ENCODE peak calls at places on chromosomes 16 and 17, in ten cellular contexts. Z, U, J, E, W, V, B, P, D and X are unnamed samples.

GRCh38 chr17:8019161-8019560 is 16.7 kb downstream of the GUCY2D start:
- DNase-seq in W (no peak), V (no peak), D (no peak), B (peak; percentile 63), Z (no peak), E (no peak), J (no peak), P (no peak), U (no peak), X (no peak)

GRCh38 chr17:10048951-10049350 is 143.9 kb upstream of the RCVRN start:
- DNase-seq in D (no peak), J (no peak), P (no peak), B (no peak), V (no peak), U (no peak), E (no peak), Z (no peak), W (no peak), X (no peak)

GRCh38 chr17:64133546-64134215 is 3.7 kb upstream of the ERN1 start:
- DNase-seq in J (no peak), Z (no peak), B (no peak), V (peak; percentile 70), W (no peak), P (peak; percentile 79), E (peak; percentile 79), D (peak; percentile 76), U (no peak), X (no peak)

GRCh38 chr16:10036951-10037350 is 145.3 kb downstream of the GRIN2A start:
- DNase-seq in J (no peak), E (no peak), D (no peak), V (no peak), Z (no peak), U (no peak), B (no peak), P (no peak), W (no peak), X (no peak)

GRCh38 chr16:86519649-86520316 is 9.5 kb downstream of the FOXF1 start:
- DNase-seq in J (no peak), Z (peak; percentile 59), W (peak; percentile 29), B (peak; percentile 78), U (peak; percentile 61), V (peak; percentile 83), P (peak; percentile 72), D (peak; percentile 57), E (peak; percentile 77), X (no peak)

GRCh38 chr17:39164675-39165143 is 1.3 kb downstream of the ARL5C start:
- DNase-seq in Z (peak; percentile 93), V (peak; percentile 91), B (peak; percentile 90), J (peak; percentile 72), W (peak; percentile 92), P (peak; percentile 92), D (peak; percentile 96), E (peak; percentile 99), U (peak; percentile 88), X (peak; percentile 83)

GRCh38 chr16:86517652-86518258 is 7.4 kb downstream of the FOXF1 start:
- DNase-seq in U (peak; percentile 64), D (peak; percentile 64), E (peak; percentile 73), B (no peak), V (peak; percentile 79), J (no peak), Z (peak; percentile 46), P (peak; percentile 81), W (peak; percentile 46), X (peak; percentile 49)

GRCh38 chr17:45896803-45897693 is 2.7 kb downstream of the MAPT start:
- DNase-seq in U (no peak), W (no peak), B (no peak), E (peak; percentile 63), Z (no peak), P (no peak), J (no peak), V (no peak), D (no peak), X (no peak)

GRCh38 chr17:42475853-42476252 is 17.2 kb downstream of the ATP6V0A1 start:
- DNase-seq in E (no peak), V (no peak), Z (no peak), J (no peak), U (no peak), W (no peak), B (no peak), P (peak; percentile 38), D (peak; percentile 53), X (no peak)

GRCh38 chr17:18194394-18194793 is 10.8 kb downstream of the ALKBH5 start:
- DNase-seq in E (no peak), Z (no peak), J (no peak), P (no peak), W (no peak), B (no peak), U (no peak), D (no peak), V (no peak), X (no peak)

GRCh38 chr17:18190629-18191028 is 7.0 kb downstream of the ALKBH5 start:
- DNase-seq in E (no peak), V (no peak), Z (no peak), W (no peak), D (peak; percentile 23), U (no peak), B (no peak), J (no peak), P (peak; percentile 36), X (no peak)

GRCh38 chr17:18191967-18192366 is 8.3 kb downstream of the ALKBH5 start:
- DNase-seq in B (no peak), D (peak; percentile 10), J (no peak), P (peak; percentile 50), E (peak; percentile 81), U (no peak), V (no peak), Z (no peak), W (no peak), X (no peak)

GRCh38 chr17:18187816-18188761 is 4.5 kb downstream of the ALKBH5 start:
- DNase-seq in Z (no peak), B (no peak), U (no peak), V (no peak), W (peak; percentile 29), J (no peak), D (peak; percentile 78), E (no peak), P (peak; percentile 88), X (no peak)

GRCh38 chr17:18191071-18191667 is 7.5 kb downstream of the ALKBH5 start:
- DNase-seq in B (no peak), V (no peak), P (no peak), Z (peak; percentile 91), E (no peak), W (peak; percentile 64), U (no peak), D (peak; percentile 24), J (no peak), X (no peak)
- H3K4me3 ChIP-seq in B (no peak overlapping the region), V (no peak overlapping the region), P (no peak overlapping the region), Z (no peak overlapping the region), E (no peak overlapping the region), W (no peak overlapping the region), U (no peak overlapping the region), D (no peak overlapping the region), J (no peak overlapping the region), X (no peak overlapping the region)

GRCh38 chr17:79022507-79022991 is 1.4 kb upstream of the C1QTNF1 start:
- DNase-seq in J (no peak), B (peak; percentile 80), U (no peak), V (no peak), Z (peak; percentile 63), D (no peak), E (no peak), P (no peak), W (peak; percentile 68), X (no peak)
- H3K4me3 ChIP-seq in J (no peak overlapping the region), B (no peak overlapping the region), U (no peak overlapping the region), V (no peak overlapping the region), Z (no peak overlapping the region), D (no peak overlapping the region), E (no peak overlapping the region), P (no peak overlapping the region), W (peak overlapping the region; percentile 84), X (no peak overlapping the region)

DNA sequence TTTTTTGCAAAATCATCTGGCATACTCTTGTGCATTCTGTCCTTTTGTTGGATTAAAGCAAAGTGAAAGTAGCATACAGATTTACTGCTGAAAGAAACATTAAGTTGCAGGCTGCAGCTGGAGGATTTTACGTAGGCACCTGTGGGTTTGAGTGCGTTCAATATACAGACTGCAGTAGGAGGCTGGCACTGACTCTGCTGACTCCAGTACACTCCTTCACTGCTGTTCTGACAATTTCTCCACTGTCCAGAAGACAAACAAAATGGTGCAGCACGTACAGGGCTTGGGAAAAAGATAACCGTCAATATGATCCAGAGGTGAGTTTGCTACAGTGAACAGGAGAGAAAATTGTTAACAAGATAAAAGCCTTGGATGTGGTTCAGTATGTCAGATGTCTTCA is 73.3 kb downstream of the TANC2 start:
- DNase-seq in J (no peak), B (no peak), E (no peak), Z (no peak), U (no peak), V (no peak), P (no peak), D (peak; percentile 18), W (no peak), X (no peak)
- H3K4me3 ChIP-seq in J (no peak overlapping the region), B (no peak overlapping the region), E (peak overlapping the region; percentile 19), Z (no peak overlapping the region), U (no peak overlapping the region), V (no peak overlapping the region), P (no peak overlapping the region), D (no peak overlapping the region), W (no peak overlapping the region), X (no peak overlapping the region)

GRCh38 chr17:20063665-20064648 is 54.8 kb downstream of the SPECC1 start:
- DNase-seq in Z (peak; percentile 48), D (peak; percentile 97), B (peak; percentile 67), E (peak; percentile 86), W (peak; percentile 65), U (peak; percentile 54), J (peak; percentile 83), P (peak; percentile 93), V (no peak), X (peak; percentile 61)
- H3K4me3 ChIP-seq in Z (no peak overlapping the region), D (no peak overlapping the region), B (no peak overlapping the region), E (peak overlapping the region; percentile 1), W (no peak overlapping the region), U (no peak overlapping the region), J (no peak overlapping the region), P (peak overlapping the region; percentile 33), V (no peak overlapping the region), X (no peak overlapping the region)

DNA sequence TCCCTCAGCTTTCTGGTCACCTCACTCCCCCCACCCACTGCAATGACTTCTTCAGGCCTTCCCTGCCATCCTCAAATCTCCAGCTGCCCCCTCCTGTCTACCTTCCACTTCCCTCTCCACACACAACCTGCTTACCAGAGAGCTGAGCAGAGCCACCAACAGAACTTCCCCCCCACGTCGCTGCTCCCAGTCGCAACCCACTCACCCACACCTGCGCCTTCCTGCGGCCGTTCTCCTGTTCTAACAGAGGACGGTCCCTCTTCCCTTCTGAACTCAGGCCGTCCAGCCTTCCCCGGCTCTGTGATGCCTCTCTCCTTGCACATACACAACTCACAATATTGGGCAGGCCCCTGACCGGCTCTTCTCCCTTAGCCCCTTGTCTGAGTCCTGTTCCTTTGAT is 13.6 kb upstream of the NLRC5 start:
- DNase-seq in V (no peak), B (no peak), W (peak; percentile 5), Z (no peak), P (no peak), E (no peak), D (no peak), J (no peak), U (no peak), X (no peak)
- H3K4me3 ChIP-seq in V (no peak overlapping the region), B (no peak overlapping the region), W (no peak overlapping the region), Z (no peak overlapping the region), P (no peak overlapping the region), E (no peak overlapping the region), D (no peak overlapping the region), J (no peak overlapping the region), U (no peak overlapping the region), X (no peak overlapping the region)